ENCODE peak calls at places on chromosome 11, in four cellular contexts. Y, S, G and Q are unnamed samples. For H3K27me3, the result is how much of the 10 kb centered on the place peaks cover.

GRCh38 chr11:88454881-88455280 is 117.3 kb upstream of the CTSC start:
- DNase-seq in Y (no peak), S (no peak), G (no peak), Q (no peak)

GRCh38 chr11:76792505-76793264 is 9.5 kb downstream of the TSKU start:
- DNase-seq in Y (no peak), S (no peak), G (no peak), Q (no peak)

GRCh38 chr11:9146477-9146876 is 55.1 kb upstream of the SCUBE2 start:
- DNase-seq in Y (no peak), S (no peak), G (no peak), Q (no peak)

GRCh38 chr11:109000531-109000930 is 335.7 kb downstream of the DDX10 start:
- DNase-seq in Y (no peak), S (no peak), G (no peak), Q (no peak)

GRCh38 chr11:35383953-35384352 is 35.4 kb downstream of the SLC1A2 start:
- DNase-seq in Y (no peak), S (no peak), G (no peak), Q (no peak)

GRCh38 chr11:18765554-18765953 is 26.0 kb downstream of the PTPN5 start:
- DNase-seq in Y (no peak), S (no peak), G (no peak), Q (no peak)

GRCh38 chr11:117230286-117230961 is 1.4 kb downstream of the PCSK7 start:
- DNase-seq in Y (peak), S (no peak), G (no peak), Q (no peak)

GRCh38 chr11:68418671-68419070 is 41.9 kb upstream of the PPP6R3 start:
- DNase-seq in Y (no peak), S (no peak), G (no peak), Q (no peak)

GRCh38 chr11:122785156-122785605 is 53.1 kb upstream of the CRTAM start:
- DNase-seq in Y (no peak), S (no peak), G (no peak), Q (no peak)

GRCh38 chr11:2780850-2781412 is 81.1 kb upstream of the KCNQ1OT1 start:
- DNase-seq in Y (no peak), S (no peak), G (no peak), Q (no peak)

GRCh38 chr11:63573881-63574855 is 11.0 kb upstream of the PLAAT2 start:
- DNase-seq in Y (no peak), S (peak), G (no peak), Q (no peak)

GRCh38 chr11:69874984-69875673 is 55.9 kb upstream of the FGF3 start:
- DNase-seq in Y (no peak), S (no peak), G (no peak), Q (no peak)

GRCh38 chr11:112564228-112564955 is 303.7 kb upstream of the PLET1 start:
- DNase-seq in Y (no peak), S (peak), G (no peak), Q (no peak)

GRCh38 chr11:61855939-61856730 is 28.0 kb downstream of the FADS2 start:
- DNase-seq in Y (no peak), S (no peak), G (no peak), Q (no peak)

GRCh38 chr11:33704240-33705002 is 3.8 kb upstream of the C11orf91 start:
- DNase-seq in Y (no peak), S (no peak), G (no peak), Q (no peak)

GRCh38 chr11:69218271-69218682 is 62.5 kb downstream of the SMIM38 start:
- DNase-seq in Y (no peak), S (no peak), G (no peak), Q (no peak)

GRCh38 chr11:57460017-57460755 is at the start of gene RTN4RL2:
- DNase-seq in Y (no peak), S (peak), G (no peak), Q (no peak)

GRCh38 chr11:88629496-88629895 is 292.0 kb upstream of the CTSC start:
- DNase-seq in Y (no peak), S (no peak), G (no peak), Q (no peak)

GRCh38 chr11:49995559-49995958 is 13.2 kb upstream of the OR4C12 start:
- DNase-seq in Y (no peak), S (peak), G (no peak), Q (peak)

GRCh38 chr11:43376594-43376993 is 17.9 kb downstream of the TTC17 start:
- DNase-seq in Y (no peak), S (peak), G (no peak), Q (no peak)

GRCh38 chr11:122104381-122104780 is 11.6 kb downstream of the BLID start:
- DNase-seq in Y (no peak), S (no peak), G (no peak), Q (no peak)

GRCh38 chr11:72685560-72686480 is 11.6 kb upstream of the PDE2A start:
- DNase-seq in Y (no peak), S (no peak), G (no peak), Q (no peak)

GRCh38 chr11:326842-327580 is 6.4 kb upstream of the IFITM3 start:
- DNase-seq in Y (peak), S (peak), G (no peak), Q (no peak)

GRCh38 chr11:16925495-16926065 is 88.6 kb downstream of the PLEKHA7 start:
- DNase-seq in Y (no peak), S (peak), G (peak), Q (peak)

GRCh38 chr11:87290304-87290922 is 252.7 kb downstream of the TMEM135 start:
- DNase-seq in Y (no peak), S (peak), G (no peak), Q (peak)

GRCh38 chr11:67998150-67999045 is 5.5 kb downstream of the UNC93B1 start:
- DNase-seq in Y (no peak), S (no peak), G (no peak), Q (no peak)

GRCh38 chr11:96925862-96926261 is 536.0 kb downstream of the JRKL start:
- DNase-seq in Y (no peak), S (no peak), G (no peak), Q (no peak)

GRCh38 chr11:58513747-58514367 is 6.0 kb upstream of the OR5B21 start:
- DNase-seq in Y (no peak), S (peak), G (peak), Q (peak)

GRCh38 chr11:105693075-105693474 is 83.2 kb downstream of the GRIA4 start:
- DNase-seq in Y (no peak), S (no peak), G (no peak), Q (no peak)
- TF ChIP-seq SUZ12 in Y (no peak), S (no peak), G (no peak), Q (no peak)

DNA sequence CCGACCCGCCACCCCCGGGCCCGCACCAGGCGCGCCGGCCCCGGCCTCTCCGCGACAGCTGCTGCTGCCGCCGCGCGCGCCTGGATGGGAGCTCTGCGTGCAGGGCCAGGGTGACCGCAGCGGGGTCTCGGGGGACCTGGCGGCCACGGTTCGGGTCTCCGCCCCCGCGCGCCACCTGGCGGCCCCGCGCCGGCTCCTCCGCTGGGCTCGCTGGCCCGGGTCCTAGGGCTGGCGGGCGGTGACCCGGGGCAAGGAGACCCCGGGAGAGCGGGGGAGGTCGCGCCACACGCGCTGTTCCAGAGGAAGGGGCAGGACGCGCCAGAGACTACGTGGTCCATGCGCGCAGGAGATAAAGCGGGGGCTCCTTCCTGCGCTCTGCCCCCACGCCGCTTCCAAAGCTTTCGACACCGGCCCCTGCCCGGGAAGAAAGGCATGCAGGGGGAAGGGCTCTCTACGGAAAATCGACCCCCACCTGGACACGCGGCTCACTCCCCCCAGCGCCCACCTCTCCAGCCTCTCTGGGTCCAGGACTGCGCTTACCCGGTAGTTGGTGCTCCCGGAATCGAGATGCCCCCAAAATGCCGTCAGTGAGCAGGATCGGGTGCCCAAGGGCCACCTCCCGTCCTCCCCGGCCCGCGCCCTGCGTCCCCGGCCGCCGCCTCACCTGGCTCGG is 480 bp downstream of the SHANK2 start:
- DNase-seq in Y (no peak), S (no peak), G (no peak), Q (no peak)
- H3K27me3 ChIP-seq in Y (under half), S (under half), G (under half), Q (under half)

GRCh38 chr11:47508595-47509555 is 44.1 kb downstream of the CELF1 start:
- DNase-seq in Y (no peak), S (no peak), G (no peak), Q (no peak)
- H3K4me3 ChIP-seq in Y (peak), S (no peak), G (no peak), Q (no peak)

DNA sequence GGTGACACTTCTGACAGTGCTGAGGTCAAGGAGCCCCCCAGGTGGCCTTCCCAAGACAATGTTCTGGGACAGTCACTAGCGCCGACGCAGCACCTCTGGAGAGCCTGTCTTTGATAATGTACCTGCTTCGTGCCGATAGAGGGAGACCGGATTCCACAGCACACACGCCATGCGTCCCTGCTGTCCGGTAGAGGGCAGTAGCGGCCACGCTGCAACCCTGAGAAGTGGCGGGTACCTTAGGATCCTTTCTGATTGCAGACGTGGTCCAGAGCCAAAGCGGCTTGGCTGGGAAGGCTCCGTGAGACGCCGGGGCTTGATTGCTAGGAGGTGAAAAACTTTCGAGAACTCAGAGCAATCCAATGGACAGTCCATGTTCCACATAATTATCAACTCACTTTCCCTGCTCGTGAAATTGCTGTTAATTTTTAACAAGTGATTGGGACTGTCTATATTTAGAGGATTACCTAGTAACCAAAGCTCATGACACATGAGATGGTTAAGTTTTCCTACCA is 11.4 kb upstream of the BARX2 start:
- DNase-seq in Y (peak), S (peak), G (peak), Q (peak)
- TF ChIP-seq SUZ12 in Y (no peak), S (peak), G (no peak), Q (no peak)